ENCODE peak calls at places on chromosomes 7 and 10, in five cellular contexts. S is NCI-H69; Z is prostate gland; D is stimulated activated CD4-positive, alpha-beta T cell treated with anti-CD3 and anti-CD28 coated beads, Interleukin-12 subunit alpha, Interleukin-12 subunit beta, amount 100 ng/mL, for 4 hours; Y is iPS-NIHi11. N is an unnamed sample.

GRCh38 chr7:102115181-102115580 is 171.5 kb upstream of the SH2B2 start:
- DNase-seq in S (no peak), Z (no peak), D (no peak), Y (no peak), N (no peak)

GRCh38 chr10:110006358-110007170 is 1.2 kb upstream of the ADD3 start:
- DNase-seq in S (peak), Z (no peak), D (no peak), Y (peak), N (no peak)

GRCh38 chr10:92239600-92240288 is 51.1 kb downstream of the CPEB3 start:
- DNase-seq in S (peak), Z (peak), D (peak), Y (peak), N (peak)

GRCh38 chr7:98418636-98419315 is 17.9 kb upstream of the BAIAP2L1 start:
- DNase-seq in S (peak), Z (no peak), D (no peak), Y (peak), N (peak)

GRCh38 chr10:93962973-93963372 is 30.8 kb upstream of the PLCE1 start:
- DNase-seq in S (no peak), Z (no peak), D (no peak), Y (no peak), N (no peak)

GRCh38 chr7:79922894-79923293 is 211.7 kb upstream of the GNAI1 start:
- DNase-seq in S (no peak), Z (no peak), D (no peak), Y (no peak), N (no peak)

GRCh38 chr10:123462760-123463159 is 203.4 kb upstream of the GPR26 start:
- DNase-seq in S (no peak), Z (no peak), D (no peak), Y (no peak), N (peak)

GRCh38 chr7:21611129-21611528 is 68.3 kb downstream of the DNAH11 start:
- DNase-seq in S (no peak), Z (no peak), D (no peak), Y (no peak), N (no peak)

GRCh38 chr7:131235489-131236317 is 92.0 kb upstream of the MKLN1 start:
- DNase-seq in S (peak), Z (no peak), D (peak), Y (peak), N (peak)

GRCh38 chr7:121046009-121046408 is 57.5 kb downstream of the CPED1 start:
- DNase-seq in S (no peak), Z (no peak), D (no peak), Y (no peak), N (no peak)

GRCh38 chr10:128865398-128865797 is 601.6 kb upstream of the MGMT start:
- DNase-seq in S (no peak), Z (no peak), D (no peak), Y (no peak), N (no peak)

GRCh38 chr10:7449063-7449695 is 38.3 kb upstream of the SFMBT2 start:
- DNase-seq in S (no peak), Z (no peak), D (no peak), Y (no peak), N (no peak)